ENCODE peak calls at places on chromosomes 1 and 21, in seven cellular contexts. G is heart right ventricle, M is type B pancreatic cell, T is PC-9, C is colonic mucosa, L is thoracic aorta, K is B cell. Z is an unnamed sample.

GRCh38 chr1:167974698-167975097 is 37.8 kb upstream of the MPC2 start:
- DNase-seq in T (no peak), C (no peak), M (no peak), K (no peak), G (no peak), L (no peak), Z (no peak)

GRCh38 chr1:81174811-81175476 is 625.8 kb upstream of the ADGRL2 start:
- DNase-seq in M (no peak), C (no peak), L (no peak), T (peak; percentile 91), G (no peak), K (no peak), Z (no peak)

GRCh38 chr1:151326619-151327222 is 495 bp downstream of the PI4KB start:
- DNase-seq in T (no peak), M (no peak), G (peak; percentile 71), L (no peak), C (peak; percentile 64), K (peak; percentile 82), Z (peak; percentile 64)

GRCh38 chr1:7454895-7455784 is 316.0 kb upstream of the VAMP3 start:
- DNase-seq in M (no peak), L (no peak), C (no peak), K (no peak), G (no peak), T (no peak), Z (no peak)

GRCh38 chr1:12088607-12089006 is 25.5 kb downstream of the TNFRSF8 start:
- DNase-seq in M (no peak), L (no peak), C (no peak), T (no peak), K (peak; percentile 47), G (no peak), Z (no peak)

GRCh38 chr1:36872858-36873257 is 161.5 kb downstream of the GRIK3 start:
- DNase-seq in M (peak; percentile 27), T (no peak), L (no peak), G (no peak), C (no peak), K (no peak), Z (peak; percentile 9)

GRCh38 chr1:23865543-23865930 is 2.6 kb downstream of the FUCA1 start:
- DNase-seq in G (peak; percentile 41), T (peak; percentile 93), C (peak; percentile 47), L (no peak), M (no peak), K (no peak), Z (no peak)

GRCh38 chr1:20896824-20897223 is 109.7 kb upstream of the HP1BP3 start:
- DNase-seq in L (no peak), T (peak; percentile 93), G (no peak), K (no peak), C (no peak), M (no peak), Z (no peak)

GRCh38 chr21:41479686-41480085 is 28.3 kb downstream of the TMPRSS2 start:
- DNase-seq in G (no peak), T (no peak), L (no peak), C (no peak), M (no peak), K (no peak), Z (no peak)

GRCh38 chr1:58781541-58782307 is 2.1 kb downstream of the JUN start:
- DNase-seq in T (peak; percentile 49), M (peak; percentile 80), L (no peak), C (peak; percentile 72), K (peak; percentile 44), G (peak; percentile 78), Z (peak; percentile 79)

GRCh38 chr1:188425687-188426086 is 1596.9 kb downstream of the PLA2G4A start:
- DNase-seq in L (no peak), T (no peak), K (no peak), M (no peak), C (no peak), G (no peak), Z (no peak)

GRCh38 chr1:10210841-10211804 is 753 bp downstream of the KIF1B start:
- DNase-seq in L (peak; percentile 97), M (peak; percentile 71), C (peak; percentile 93), T (peak; percentile 78), G (peak; percentile 95), K (no peak), Z (peak; percentile 94)

GRCh38 chr1:220706480-220706879 is 16.3 kb downstream of the C1orf115 start:
- DNase-seq in K (no peak), L (no peak), C (no peak), G (no peak), M (no peak), T (no peak), Z (no peak)

GRCh38 chr1:156368889-156369684 is at the start of gene RHBG:
- DNase-seq in G (no peak), C (peak; percentile 76), L (no peak), T (no peak), K (no peak), M (no peak), Z (peak; percentile 73)

GRCh38 chr1:68104155-68104554 is 53.7 kb upstream of the DIRAS3 start:
- DNase-seq in G (no peak), K (no peak), L (no peak), T (no peak), C (no peak), M (no peak), Z (no peak)

GRCh38 chr1:115838805-115839705 is 1.9 kb downstream of the NHLH2 start:
- DNase-seq in K (peak; percentile 42), L (no peak), C (peak; percentile 33), G (no peak), M (no peak), T (no peak), Z (no peak)

GRCh38 chr1:40059292-40059959 is 18.9 kb downstream of the CAP1 start:
- DNase-seq in G (no peak), M (no peak), C (no peak), T (peak; percentile 90), L (no peak), K (peak; percentile 23), Z (no peak)

GRCh38 chr1:41109316-41110263 is 88.1 kb upstream of the SLFNL1 start:
- DNase-seq in L (no peak), G (peak; percentile 58), M (no peak), C (peak; percentile 30), K (no peak), T (peak; percentile 92), Z (no peak)

GRCh38 chr21:41217656-41218380 is 49.9 kb downstream of the BACE2 start:
- DNase-seq in M (no peak), K (no peak), C (peak; percentile 79), L (no peak), G (peak; percentile 54), T (no peak), Z (no peak)

GRCh38 chr1:243903904-243904303 is 53.9 kb upstream of the AKT3 start:
- DNase-seq in G (no peak), M (no peak), K (no peak), T (no peak), C (no peak), L (no peak), Z (no peak)

GRCh38 chr21:31201548-31201947 is 142.5 kb downstream of the TIAM1 start:
- DNase-seq in C (no peak), G (peak; percentile 60), L (peak; percentile 29), T (no peak), M (no peak), K (peak; percentile 23), Z (no peak)

GRCh38 chr1:209630383-209631219 is 21.6 kb downstream of the LAMB3 start:
- DNase-seq in M (no peak), C (no peak), K (no peak), G (no peak), T (no peak), L (no peak), Z (no peak)

GRCh38 chr1:230682882-230683610 is 30.9 kb downstream of the AGT start:
- DNase-seq in M (no peak), L (no peak), K (no peak), G (no peak), C (no peak), T (peak; percentile 49), Z (no peak)

GRCh38 chr1:26161408-26162219 is 2.7 kb downstream of the FAM110D start:
- DNase-seq in C (peak; percentile 56), M (peak; percentile 80), G (peak; percentile 60), K (peak; percentile 84), T (no peak), L (no peak), Z (no peak)
- TF ChIP-seq CTCF in C (no peak), M (peak; percentile 55), G (peak; percentile 41), K (no peak), T (no peak), L (no peak), Z (no peak)

GRCh38 chr21:38032402-38032801 is 116.1 kb upstream of the KCNJ6 start:
- DNase-seq in K (no peak), G (no peak), L (no peak), T (no peak), M (no peak), C (no peak), Z (no peak)

GRCh38 chr21:38027901-38028300 is 111.6 kb upstream of the KCNJ6 start:
- DNase-seq in C (no peak), K (no peak), L (no peak), G (no peak), T (no peak), M (no peak), Z (no peak)
- TF ChIP-seq CTCF in C (no peak), K (no peak), L (no peak), G (no peak), T (no peak), M (no peak), Z (no peak)

DNA sequence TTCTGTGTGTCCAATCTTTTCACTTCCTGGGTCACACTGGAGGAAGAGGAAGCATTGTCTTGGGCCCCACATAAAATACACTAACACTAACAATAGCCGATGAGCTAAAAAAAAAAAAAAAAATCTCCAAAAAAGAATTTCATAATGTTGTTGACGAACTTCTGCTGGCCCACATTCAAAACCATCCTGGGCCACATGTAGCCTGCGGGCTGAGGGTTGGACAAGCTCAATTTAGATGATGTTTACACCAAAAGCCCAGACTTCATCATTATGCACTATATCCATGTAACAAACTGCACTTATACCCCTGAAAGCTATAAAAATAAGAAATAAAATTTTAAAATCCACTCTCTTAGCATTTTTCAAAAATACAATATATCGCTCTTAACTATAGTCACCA is 187.8 kb upstream of the PTBP2 start:
- DNase-seq in L (no peak), T (no peak), C (no peak), M (no peak), G (no peak), K (no peak), Z (no peak)
- TF ChIP-seq CTCF in L (no peak), T (no peak), C (no peak), M (no peak), G (no peak), K (no peak), Z (no peak)

DNA sequence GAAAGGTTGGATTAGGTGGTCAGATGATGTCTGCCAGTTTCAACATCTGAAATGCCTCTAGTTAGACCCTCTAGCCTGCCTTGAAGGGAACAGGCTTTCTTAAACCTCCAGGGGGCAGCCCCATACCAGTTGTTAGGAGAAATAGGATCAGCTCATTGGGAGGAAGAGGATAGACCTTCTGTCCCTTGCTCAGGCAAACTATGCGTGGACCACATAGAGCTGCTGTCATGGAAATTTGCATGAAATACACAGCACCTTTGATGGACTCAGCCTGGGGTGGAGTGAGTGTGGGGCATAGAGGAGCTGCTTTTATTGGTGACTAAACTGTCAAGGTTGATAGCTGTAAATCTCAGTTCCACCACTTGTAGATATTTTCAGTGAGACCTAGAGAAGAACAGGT is 38.4 kb upstream of the SPAG17 start:
- DNase-seq in C (no peak), K (no peak), T (no peak), M (no peak), L (no peak), G (peak; percentile 15), Z (no peak)
- TF ChIP-seq CTCF in C (no peak), K (no peak), T (peak; percentile 47), M (peak; percentile 73), L (no peak), G (peak; percentile 45), Z (peak; percentile 21)

GRCh38 chr1:216566809-216567208 is 143.6 kb upstream of the USH2A start:
- DNase-seq in T (no peak), C (no peak), M (no peak), G (no peak), L (no peak), K (peak; percentile 5), Z (no peak)
- TF ChIP-seq CTCF in T (peak; percentile 43), C (no peak), M (peak; percentile 45), G (no peak), L (no peak), K (no peak), Z (no peak)